ENCODE peak calls at places on chromosomes 6 and 20, in seven cellular contexts. H is osteocyte; A is right cardiac atrium; X is ureter; B is activated naive CD4-positive, alpha-beta T cell treated with Interleukin-2 at 50 U/mL for 16 hours; M is endothelial cell; W is GM23248. V is an unnamed sample.

GRCh38 chr6:93721386-93722048 is 302.2 kb upstream of the EPHA7 start:
- DNase-seq in A (no peak), M (peak; percentile 30), W (peak; percentile 49), B (no peak), H (no peak), X (no peak), V (no peak)

GRCh38 chr20:63697868-63698545 is 1.6 kb downstream of the TNFRSF6B start:
- DNase-seq in X (no peak), M (peak; percentile 8), B (no peak), H (no peak), A (peak; percentile 45), W (no peak), V (no peak)

GRCh38 chr6:11738681-11739375 is 39.8 kb downstream of the ADTRP start:
- DNase-seq in M (no peak), X (no peak), W (no peak), A (no peak), H (no peak), B (no peak), V (no peak)

GRCh38 chr6:153957409-153957808 is 81.6 kb upstream of the OPRM1 start:
- DNase-seq in X (no peak), H (no peak), M (no peak), B (no peak), A (no peak), W (no peak), V (no peak)

GRCh38 chr20:16171180-16171579 is 402.1 kb downstream of the KIF16B start:
- DNase-seq in A (no peak), B (no peak), M (no peak), H (no peak), X (no peak), W (no peak), V (no peak)

GRCh38 chr6:2971420-2972218 is at the start of gene SERPINB6:
- DNase-seq in B (peak; percentile 43), M (peak; percentile 42), X (peak; percentile 87), A (peak; percentile 94), W (peak; percentile 81), H (peak; percentile 89), V (peak; percentile 87)

GRCh38 chr20:17712708-17713107 is 12.9 kb downstream of the BANF2 start:
- DNase-seq in W (peak; percentile 23), M (no peak), A (no peak), X (no peak), H (no peak), B (no peak), V (no peak)

GRCh38 chr6:21468487-21468886 is 125.1 kb upstream of the SOX4 start:
- DNase-seq in X (no peak), B (no peak), M (no peak), W (no peak), A (no peak), H (no peak), V (no peak)

GRCh38 chr20:50415031-50415515 is 95.1 kb upstream of the PTPN1 start:
- DNase-seq in H (no peak), X (peak; percentile 76), W (no peak), M (no peak), A (no peak), B (no peak), V (no peak)

GRCh38 chr6:56246941-56247653 is at the start of gene COL21A1:
- DNase-seq in B (no peak), W (peak; percentile 53), A (peak; percentile 88), M (peak; percentile 67), X (peak; percentile 67), H (peak; percentile 87), V (peak; percentile 64)

GRCh38 chr20:16914277-16914676 is 166.1 kb downstream of the OTOR start:
- DNase-seq in W (no peak), M (no peak), X (no peak), H (no peak), A (no peak), B (no peak), V (no peak)

GRCh38 chr20:35120012-35120701 is 27.0 kb downstream of the EDEM2 start:
- DNase-seq in B (no peak), M (no peak), W (peak; percentile 64), X (no peak), H (no peak), A (peak; percentile 57), V (peak; percentile 75)

GRCh38 chr6:87731818-87732661 is 30.0 kb upstream of the AKIRIN2 start:
- DNase-seq in A (peak; percentile 93), B (no peak), M (no peak), W (peak; percentile 96), X (peak; percentile 89), H (peak; percentile 86), V (peak; percentile 94)

GRCh38 chr20:39356913-39357312 is 394.8 kb downstream of the DHX35 start:
- DNase-seq in H (no peak), X (no peak), A (no peak), W (peak; percentile 7), B (no peak), M (no peak), V (no peak)